ENCODE peak calls at places on chromosome 13, in four cellular contexts. Q is NB4, C is tibial nerve, M is adrenal gland. O is an unnamed sample.

GRCh38 chr13:91078093-91078679 is 269.3 kb upstream of the MIR17HG start:
- DNase-seq in Q (peak; percentile 9), C (no peak), M (no peak), O (no peak)

GRCh38 chr13:31044658-31045620 is 112.5 kb downstream of the TEX26 start:
- DNase-seq in Q (no peak), C (no peak), M (no peak), O (no peak)

GRCh38 chr13:60111726-60112125 is 52.0 kb downstream of the DIAPH3 start:
- DNase-seq in Q (no peak), C (no peak), M (no peak), O (no peak)

GRCh38 chr13:66665991-66666390 is 564.1 kb downstream of the PCDH9 start:
- DNase-seq in Q (no peak), C (no peak), M (peak; percentile 95), O (peak; percentile 26)

GRCh38 chr13:32178763-32179162 is 136.4 kb downstream of the ZAR1L start:
- DNase-seq in Q (no peak), C (no peak), M (no peak), O (no peak)

GRCh38 chr13:30846844-30847243 is 59.2 kb upstream of the MEDAG start:
- DNase-seq in Q (no peak), C (no peak), M (no peak), O (no peak)

GRCh38 chr13:99996177-99996705 is 14.7 kb downstream of the ZIC2 start:
- DNase-seq in Q (no peak), C (no peak), M (no peak), O (no peak)

GRCh38 chr13:96880419-96880818 is 113.9 kb downstream of the OXGR1 start:
- DNase-seq in Q (no peak), C (no peak), M (no peak), O (no peak)

GRCh38 chr13:101520672-101521071 is 68.2 kb downstream of the ITGBL1 start:
- DNase-seq in Q (peak; percentile 58), C (no peak), M (no peak), O (peak; percentile 55)

GRCh38 chr13:38898481-38898880 is 92.2 kb downstream of the STOML3 start:
- DNase-seq in Q (no peak), C (no peak), M (no peak), O (no peak)

GRCh38 chr13:44040754-44041100 is 161.0 kb downstream of the LACC1 start:
- DNase-seq in Q (no peak), C (no peak), M (no peak), O (no peak)

GRCh38 chr13:44045179-44045562 is 165.5 kb downstream of the LACC1 start:
- DNase-seq in Q (no peak), C (no peak), M (no peak), O (no peak)

GRCh38 chr13:44044544-44045178 is 165.0 kb downstream of the LACC1 start:
- DNase-seq in Q (no peak), C (no peak), M (no peak), O (no peak)

GRCh38 chr13:44035400-44035799 is 155.7 kb downstream of the LACC1 start:
- DNase-seq in Q (no peak), C (no peak), M (no peak), O (no peak)

DNA sequence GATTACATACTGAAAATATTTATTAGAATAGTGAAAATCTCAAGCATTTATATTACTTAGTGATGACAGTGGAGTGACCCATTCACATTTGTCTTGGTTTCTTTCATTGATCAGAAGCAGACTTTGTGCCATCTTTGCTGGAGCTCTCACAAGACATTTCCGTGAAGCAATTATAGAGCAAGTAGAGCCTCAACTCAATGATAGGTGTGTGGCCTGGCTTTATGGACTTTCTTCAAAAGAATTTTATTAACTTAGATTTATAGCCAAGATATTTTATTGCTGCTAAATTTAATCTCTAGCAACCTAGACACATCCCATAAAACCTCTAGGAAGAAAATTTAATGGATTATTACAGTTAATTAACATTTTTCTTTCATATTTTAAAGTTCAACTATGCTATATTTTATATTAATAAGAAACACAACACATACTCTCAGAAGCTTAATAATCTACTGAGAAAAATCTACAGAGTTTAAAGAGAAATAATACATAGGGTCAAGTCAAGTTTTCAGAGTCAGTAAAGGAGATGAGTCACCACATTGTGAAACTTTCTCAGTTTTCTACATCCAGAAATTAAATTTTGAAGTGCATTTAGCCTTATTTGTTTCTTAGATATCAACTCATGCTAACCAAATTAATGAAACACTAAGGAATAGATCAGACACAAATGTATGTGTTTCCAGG is 160.5 kb downstream of the LACC1 start:
- DNase-seq in Q (peak; percentile 9), C (no peak), M (no peak), O (no peak)
- TF ChIP-seq POLR2A in Q (no peak), C (no peak), M (no peak), O (no peak)

DNA sequence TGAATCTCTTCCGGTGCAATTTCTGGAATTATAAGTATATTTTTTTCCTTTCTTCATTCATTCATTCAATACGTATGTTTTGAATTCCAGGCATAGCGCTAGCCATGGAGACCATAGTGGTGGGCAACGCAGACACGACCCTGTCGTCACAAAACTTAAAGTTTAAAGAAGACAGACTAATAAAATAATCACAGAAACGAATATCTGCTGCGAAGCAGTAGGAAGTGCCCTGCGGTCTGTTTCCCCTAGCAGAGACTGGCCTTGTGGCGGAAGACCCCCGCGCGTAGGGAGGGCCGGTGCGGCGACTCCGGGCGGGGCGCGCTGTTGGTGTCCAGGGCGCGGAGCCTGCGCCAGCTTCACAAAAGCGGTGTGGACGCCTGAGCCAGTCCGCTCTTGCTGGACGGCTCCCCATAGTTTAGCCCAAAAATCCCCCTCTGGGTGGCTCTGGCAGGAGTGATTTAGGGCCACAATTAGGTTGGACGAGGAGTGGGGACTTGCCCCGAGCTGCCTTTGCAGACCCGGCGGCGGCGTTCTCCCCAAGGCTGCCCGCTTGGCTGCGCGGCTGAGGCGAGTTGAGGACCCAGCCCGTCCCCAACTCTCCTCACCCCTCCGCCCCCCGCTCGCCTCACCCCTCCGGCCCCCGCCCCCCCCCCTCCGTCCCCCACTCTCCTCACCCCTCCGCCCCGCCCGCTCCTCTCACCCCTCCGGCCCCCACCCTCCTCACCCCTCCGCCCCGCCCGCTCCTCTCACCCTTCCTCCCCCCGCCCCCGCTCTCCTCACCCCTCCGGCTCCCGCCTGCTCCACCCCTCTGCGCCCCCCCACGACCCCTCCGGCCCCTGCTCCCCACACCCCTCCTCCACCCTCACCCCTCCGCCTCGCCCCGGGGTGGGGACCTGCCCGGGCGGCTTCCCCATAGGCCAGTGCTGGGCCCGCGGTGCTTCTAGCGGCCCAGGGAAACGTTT is 14.2 kb upstream of the LATS2 start:
- DNase-seq in Q (peak; percentile 77), C (no peak), M (no peak), O (no peak)
- TF ChIP-seq POLR2A in Q (peak; percentile 45), C (no peak), M (no peak), O (no peak)

GRCh38 chr13:52136763-52137162 is 7.9 kb upstream of the NEK5 start:
- DNase-seq in Q (no peak), C (no peak), M (no peak), O (no peak)

GRCh38 chr13:52141299-52141698 is 12.4 kb upstream of the NEK5 start:
- DNase-seq in Q (no peak), C (no peak), M (no peak), O (no peak)

GRCh38 chr13:52137489-52137888 is 8.6 kb upstream of the NEK5 start:
- DNase-seq in Q (no peak), C (no peak), M (no peak), O (no peak)
- TF ChIP-seq POLR2A in Q (no peak), C (no peak), M (no peak), O (no peak)

DNA sequence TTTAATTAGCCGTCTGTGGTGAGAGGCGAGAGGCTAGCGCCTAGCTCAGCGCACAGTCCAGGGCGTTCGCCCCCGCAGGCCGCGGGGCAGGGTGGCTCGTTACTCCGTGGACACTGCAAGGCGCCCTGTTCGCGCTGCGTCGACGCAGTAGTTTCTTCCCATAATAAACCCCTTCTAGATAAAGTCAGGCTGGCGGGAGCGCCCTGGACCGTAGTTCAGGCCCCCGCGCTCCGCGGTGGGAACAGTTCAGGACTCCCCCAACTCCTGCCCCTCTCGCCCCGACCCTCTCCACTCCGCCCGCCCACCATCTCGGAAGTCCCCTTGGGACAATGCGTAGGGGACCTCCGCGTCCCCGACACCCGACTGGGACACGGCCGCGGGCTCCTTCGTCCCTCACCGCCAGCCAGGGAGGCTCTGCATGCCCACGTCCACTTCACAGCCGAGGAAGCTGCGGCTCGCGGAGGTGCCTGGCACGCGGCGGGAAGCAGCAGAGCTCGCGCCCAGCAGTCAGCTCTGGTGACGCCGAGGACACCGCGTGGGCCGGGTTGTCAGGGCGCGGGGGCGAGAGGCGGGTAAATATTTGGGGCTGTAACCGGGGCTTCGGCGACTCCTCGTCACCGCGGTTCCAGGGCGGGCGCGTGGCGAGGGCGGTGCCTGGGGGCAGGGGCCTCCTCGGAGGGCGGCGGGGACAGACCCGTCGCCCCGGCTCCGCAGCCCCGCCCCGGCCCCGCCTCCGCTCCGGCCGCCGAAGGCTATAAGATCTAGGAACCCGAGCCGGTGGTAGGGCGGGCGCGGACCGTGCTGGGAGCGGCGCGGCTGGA is at the start of gene RGCC:
- DNase-seq in Q (peak; percentile 78), C (peak; percentile 64), M (peak; percentile 55), O (no peak)
- TF ChIP-seq POLR2A in Q (no peak), C (peak; percentile 84), M (peak; percentile 36), O (no peak)

GRCh38 chr13:35797244-35797643 is 320.8 kb upstream of the MAB21L1 start:
- DNase-seq in Q (no peak), C (no peak), M (no peak), O (no peak)
- TF ChIP-seq POLR2A in Q (no peak), C (no peak), M (no peak), O (no peak)

GRCh38 chr13:98977568-98978270 is at the start of gene DOCK9:
- DNase-seq in Q (no peak), C (peak; percentile 44), M (no peak), O (peak; percentile 83)
- TF ChIP-seq POLR2A in Q (no peak), C (peak; percentile 62), M (peak; percentile 25), O (no peak)

GRCh38 chr13:41059466-41059865 is 1.8 kb upstream of the WBP4 start:
- DNase-seq in Q (no peak), C (no peak), M (no peak), O (no peak)

GRCh38 chr13:41060723-41061074 is 610 bp upstream of the WBP4 start:
- DNase-seq in Q (peak; percentile 93), C (peak; percentile 66), M (peak; percentile 81), O (no peak)

GRCh38 chr13:41058229-41059070 is 2.9 kb upstream of the WBP4 start:
- DNase-seq in Q (no peak), C (no peak), M (peak; percentile 28), O (no peak)

GRCh38 chr13:41061075-41061913 is at the start of gene WBP4:
- DNase-seq in Q (peak; percentile 96), C (peak; percentile 86), M (peak; percentile 95), O (peak; percentile 42)

DNA sequence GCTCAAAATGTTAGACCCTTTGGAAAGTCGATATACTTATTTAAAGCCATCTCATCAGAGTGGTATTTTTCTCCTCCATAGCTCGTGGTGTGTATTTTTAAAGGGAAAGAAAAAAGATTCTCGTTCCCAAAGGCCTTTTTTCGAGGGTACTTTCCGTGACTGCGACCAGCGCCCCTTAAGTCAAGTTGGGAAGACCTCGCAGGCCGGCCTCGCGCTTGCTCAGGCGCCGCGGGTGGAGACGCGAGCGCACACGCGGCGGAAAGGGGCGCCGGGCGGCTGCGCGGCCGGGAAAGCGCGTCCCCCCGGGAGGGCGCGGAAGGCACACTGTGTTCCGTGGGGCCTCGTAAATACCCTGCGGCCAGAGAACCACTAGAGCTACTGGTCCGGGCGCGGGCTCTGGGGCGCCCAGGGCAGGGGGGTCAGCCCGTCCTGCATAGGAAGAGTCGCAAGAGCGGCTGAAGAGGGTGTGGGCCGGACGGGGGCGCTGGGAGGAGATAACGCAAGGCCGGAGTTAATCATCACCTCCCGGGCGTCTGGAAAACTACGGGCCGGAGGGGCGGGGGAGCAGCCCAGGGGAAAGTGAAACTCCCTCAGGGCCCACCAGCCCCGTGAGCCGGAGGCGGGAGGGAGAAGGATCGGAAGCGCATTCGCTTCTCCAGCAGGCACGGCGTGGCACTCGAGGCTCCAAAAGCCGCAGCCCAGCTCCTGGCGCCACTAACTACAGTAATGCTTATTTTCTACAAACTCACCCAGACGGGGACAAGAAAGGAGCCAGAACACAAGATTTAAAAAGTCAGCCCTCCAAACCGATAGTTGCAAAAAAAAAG is 1.2 kb upstream of the WBP4 start:
- DNase-seq in Q (peak; percentile 98), C (peak; percentile 76), M (peak; percentile 92), O (peak; percentile 32)
- TF ChIP-seq POLR2A in Q (peak; percentile 68), C (peak; percentile 73), M (peak; percentile 86), O (peak; percentile 44)

O was measured in H54.